ENCODE peak calls at places on chromosomes 5 and 9, in four cellular contexts. One of them, this sample, is unnamed.

GRCh38 chr5:10513501-10514442 is 50.1 kb upstream of the ANKRD33B start:
- DNase-seq in fibroblast of lung: peak
- DNase-seq in astrocyte of the spinal cord: peak
- DNase-seq in SK-N-SH: no peak
- DNase-seq in this sample: no peak

GRCh38 chr5:68661237-68661636 is 432.6 kb upstream of the SLC30A5 start:
- DNase-seq in SK-N-SH: no peak
- DNase-seq in fibroblast of lung: no peak
- DNase-seq in astrocyte of the spinal cord: no peak
- DNase-seq in this sample: no peak

GRCh38 chr9:134734270-134734669 is 92.7 kb downstream of the COL5A1 start:
- DNase-seq in astrocyte of the spinal cord: peak
- DNase-seq in SK-N-SH: peak
- DNase-seq in fibroblast of lung: peak
- DNase-seq in this sample: no peak

GRCh38 chr5:178201221-178201926 is 3.0 kb upstream of the HNRNPAB start:
- DNase-seq in fibroblast of lung: peak
- DNase-seq in SK-N-SH: no peak
- DNase-seq in astrocyte of the spinal cord: peak
- DNase-seq in this sample: no peak

GRCh38 chr5:132245593-132245992 is 11.9 kb upstream of the PDLIM4 start:
- DNase-seq in fibroblast of lung: no peak
- DNase-seq in SK-N-SH: no peak
- DNase-seq in astrocyte of the spinal cord: no peak
- DNase-seq in this sample: no peak

GRCh38 chr5:82521431-82522051 is 243.4 kb upstream of the RPS23 start:
- DNase-seq in SK-N-SH: no peak
- DNase-seq in fibroblast of lung: peak
- DNase-seq in astrocyte of the spinal cord: no peak
- DNase-seq in this sample: no peak

GRCh38 chr9:89042984-89043383 is 51.7 kb downstream of the S1PR3 start:
- DNase-seq in astrocyte of the spinal cord: no peak
- DNase-seq in SK-N-SH: no peak
- DNase-seq in fibroblast of lung: no peak
- DNase-seq in this sample: no peak

GRCh38 chr5:41128291-41128690 is 57.1 kb upstream of the MROH2B start:
- DNase-seq in fibroblast of lung: no peak
- DNase-seq in SK-N-SH: no peak
- DNase-seq in astrocyte of the spinal cord: no peak
- DNase-seq in this sample: no peak

GRCh38 chr9:126658964-126659555 is 45.3 kb downstream of the LMX1B start:
- DNase-seq in SK-N-SH: no peak
- DNase-seq in astrocyte of the spinal cord: no peak
- DNase-seq in fibroblast of lung: no peak
- DNase-seq in this sample: no peak

GRCh38 chr5:178780581-178781498 is 50.4 kb upstream of the ZNF354A start:
- DNase-seq in astrocyte of the spinal cord: no peak
- DNase-seq in fibroblast of lung: no peak
- DNase-seq in SK-N-SH: no peak
- DNase-seq in this sample: no peak

GRCh38 chr5:53037141-53037859 is 48.1 kb downstream of the ITGA2 start:
- DNase-seq in fibroblast of lung: peak
- DNase-seq in SK-N-SH: no peak
- DNase-seq in astrocyte of the spinal cord: peak
- DNase-seq in this sample: no peak

GRCh38 chr5:158905281-158905680 is 194.4 kb downstream of the EBF1 start:
- DNase-seq in fibroblast of lung: no peak
- DNase-seq in SK-N-SH: no peak
- DNase-seq in astrocyte of the spinal cord: no peak
- DNase-seq in this sample: no peak

GRCh38 chr9:16726718-16727451 is 143.6 kb downstream of the BNC2 start:
- DNase-seq in fibroblast of lung: peak
- DNase-seq in astrocyte of the spinal cord: peak
- DNase-seq in SK-N-SH: peak
- DNase-seq in this sample: peak

GRCh38 chr5:170596482-170596881 is 92.7 kb downstream of the KCNIP1 start:
- DNase-seq in fibroblast of lung: no peak
- DNase-seq in SK-N-SH: peak
- DNase-seq in astrocyte of the spinal cord: no peak
- DNase-seq in this sample: no peak

GRCh38 chr5:124440471-124440870 is 306.0 kb downstream of the ZNF608 start:
- DNase-seq in SK-N-SH: no peak
- DNase-seq in astrocyte of the spinal cord: no peak
- DNase-seq in fibroblast of lung: no peak
- DNase-seq in this sample: no peak

GRCh38 chr5:35198096-35198495 is 32.2 kb downstream of the PRLR start:
- DNase-seq in fibroblast of lung: peak
- DNase-seq in SK-N-SH: peak
- DNase-seq in astrocyte of the spinal cord: peak
- DNase-seq in this sample: no peak

GRCh38 chr5:1506242-1507015 is 17.3 kb downstream of the LPCAT1 start:
- DNase-seq in fibroblast of lung: no peak
- DNase-seq in SK-N-SH: no peak
- DNase-seq in astrocyte of the spinal cord: no peak
- DNase-seq in this sample: no peak

GRCh38 chr5:176888865-176889165 is 10.3 kb downstream of the HK3 start:
- DNase-seq in SK-N-SH: no peak
- DNase-seq in fibroblast of lung: no peak
- DNase-seq in astrocyte of the spinal cord: no peak
- DNase-seq in this sample: no peak

GRCh38 chr9:12774861-12775367 is at the start of gene LURAP1L:
- DNase-seq in astrocyte of the spinal cord: peak
- DNase-seq in fibroblast of lung: peak
- DNase-seq in SK-N-SH: peak
- DNase-seq in this sample: peak

GRCh38 chr9:136439550-136440408 is at the start of gene INPP5E:
- DNase-seq in SK-N-SH: peak
- DNase-seq in astrocyte of the spinal cord: peak
- DNase-seq in fibroblast of lung: peak
- DNase-seq in this sample: peak
- TF ChIP-seq CTCF in SK-N-SH: peak
- TF ChIP-seq CTCF in astrocyte of the spinal cord: peak
- TF ChIP-seq CTCF in fibroblast of lung: peak
- TF ChIP-seq CTCF in this sample: peak

DNA sequence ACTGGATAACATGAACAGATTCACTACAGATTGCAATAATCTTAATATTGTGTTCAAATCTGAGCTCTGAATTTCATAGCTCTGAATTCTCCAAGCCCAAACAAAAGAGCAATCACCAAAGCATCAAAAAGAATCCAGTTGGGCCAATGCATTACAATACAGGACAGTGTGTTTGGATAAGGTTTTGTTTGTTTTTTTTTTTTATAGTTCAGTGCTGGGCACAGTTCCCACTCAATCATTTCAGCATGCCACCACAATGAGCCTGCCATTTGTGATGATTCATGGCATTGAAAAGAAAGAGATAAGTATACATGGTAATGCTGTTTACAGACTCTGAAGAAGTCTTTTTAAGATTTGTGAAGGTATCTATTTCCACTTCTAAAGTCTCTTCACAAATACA is 1.7 kb upstream of the HTR1A start:
- DNase-seq in astrocyte of the spinal cord: no peak
- DNase-seq in SK-N-SH: no peak
- DNase-seq in fibroblast of lung: no peak
- DNase-seq in this sample: no peak
- TF ChIP-seq CTCF in astrocyte of the spinal cord: no peak
- TF ChIP-seq CTCF in SK-N-SH: no peak
- TF ChIP-seq CTCF in fibroblast of lung: no peak
- TF ChIP-seq CTCF in this sample: no peak

DNA sequence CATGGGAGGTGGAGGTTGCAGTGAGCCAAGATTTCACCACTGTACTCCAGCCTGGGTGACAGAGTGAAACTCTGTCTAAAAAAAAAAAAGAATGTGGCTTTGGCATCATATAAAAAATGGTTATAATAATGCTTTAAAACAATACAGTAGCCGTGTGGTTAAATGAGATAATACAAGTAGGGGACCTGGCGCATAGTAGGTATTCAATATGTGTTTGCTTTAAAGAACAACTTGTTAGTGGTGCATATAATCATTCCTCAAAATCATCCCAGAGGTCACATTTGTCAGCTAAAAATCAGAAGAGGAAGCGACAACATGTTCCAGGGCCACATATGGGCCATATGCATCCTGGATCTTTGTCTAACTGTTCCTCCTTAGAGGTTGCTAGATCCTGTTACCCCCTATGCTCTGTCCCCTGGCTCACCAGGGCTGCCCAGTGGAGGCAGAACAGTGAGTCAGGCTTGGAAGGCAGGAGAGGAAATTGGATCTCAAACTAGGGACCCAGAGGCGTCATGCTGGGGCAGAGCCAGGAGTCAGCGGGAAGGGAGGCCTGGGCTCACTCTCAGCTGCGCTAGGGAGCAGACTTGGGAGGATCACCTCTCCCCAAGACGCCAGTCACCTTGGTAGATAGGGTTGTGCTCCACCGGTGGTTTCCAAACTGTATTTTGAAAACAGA is 27.7 kb downstream of the LHX6 start:
- DNase-seq in fibroblast of lung: peak
- DNase-seq in SK-N-SH: no peak
- DNase-seq in astrocyte of the spinal cord: peak
- DNase-seq in this sample: no peak
- TF ChIP-seq CTCF in fibroblast of lung: no peak
- TF ChIP-seq CTCF in SK-N-SH: no peak
- TF ChIP-seq CTCF in astrocyte of the spinal cord: no peak
- TF ChIP-seq CTCF in this sample: no peak

GRCh38 chr5:14580037-14581034 is 1.3 kb upstream of the OTULINL start:
- DNase-seq in SK-N-SH: no peak
- DNase-seq in fibroblast of lung: peak
- DNase-seq in astrocyte of the spinal cord: no peak
- DNase-seq in this sample: no peak

GRCh38 chr5:14582797-14583137 is 1.2 kb downstream of the OTULINL start:
- DNase-seq in fibroblast of lung: no peak
- DNase-seq in astrocyte of the spinal cord: no peak
- DNase-seq in SK-N-SH: peak
- DNase-seq in this sample: no peak

GRCh38 chr5:14581333-14581890 is at the start of gene OTULINL:
- DNase-seq in fibroblast of lung: peak
- DNase-seq in SK-N-SH: peak
- DNase-seq in astrocyte of the spinal cord: peak
- DNase-seq in this sample: peak

GRCh38 chr5:14584848-14585247 is 3.3 kb downstream of the OTULINL start:
- DNase-seq in fibroblast of lung: no peak
- DNase-seq in astrocyte of the spinal cord: no peak
- DNase-seq in SK-N-SH: no peak
- DNase-seq in this sample: no peak

DNA sequence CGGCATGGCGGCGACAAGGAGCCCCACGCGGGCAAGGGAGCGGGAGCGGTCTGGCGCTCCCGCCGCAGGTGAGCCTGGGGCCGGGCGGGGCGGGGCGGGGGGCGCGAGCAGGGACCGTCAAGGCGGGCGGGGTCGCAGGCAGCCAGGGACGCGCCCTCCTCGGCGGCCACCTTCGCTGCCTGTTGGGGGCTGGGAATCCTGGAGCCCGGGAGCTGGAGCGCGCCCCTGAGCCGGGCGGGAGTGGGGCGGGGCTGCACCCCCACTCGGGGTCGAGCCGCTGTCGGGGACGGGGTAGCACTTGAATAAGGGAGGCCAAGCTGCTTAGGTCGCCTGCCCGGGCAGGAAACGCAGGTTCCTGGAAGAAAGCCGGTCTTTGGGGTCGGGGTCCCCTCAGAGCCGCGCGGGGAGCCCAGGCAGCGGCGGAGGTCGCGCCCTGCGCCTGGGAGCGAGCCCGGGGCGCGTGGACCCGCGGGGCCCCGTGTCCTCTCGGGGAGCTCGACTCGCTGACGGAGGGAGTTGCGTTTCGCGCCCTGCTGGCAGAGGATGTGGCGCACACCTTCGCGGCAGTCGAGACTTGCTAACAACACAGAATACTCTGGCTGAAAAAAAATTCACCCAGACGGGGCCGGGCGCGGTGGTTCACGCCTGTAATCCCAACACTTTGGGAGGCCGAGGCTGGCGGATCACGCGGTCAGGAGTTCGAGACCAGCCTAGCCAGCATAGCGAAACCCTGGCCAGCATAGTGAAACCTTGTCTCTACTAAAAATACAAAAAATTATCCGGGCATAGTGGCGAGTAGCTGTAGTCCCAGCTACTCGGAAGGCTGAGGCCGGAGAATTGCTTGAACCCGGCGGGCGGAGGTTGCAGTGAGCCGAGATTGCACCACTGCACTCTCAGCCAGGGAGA is 552 bp downstream of the OTULINL start:
- DNase-seq in astrocyte of the spinal cord: no peak
- DNase-seq in SK-N-SH: peak
- DNase-seq in fibroblast of lung: peak
- DNase-seq in this sample: peak
- TF ChIP-seq CTCF in astrocyte of the spinal cord: no peak
- TF ChIP-seq CTCF in SK-N-SH: peak
- TF ChIP-seq CTCF in fibroblast of lung: no peak
- TF ChIP-seq CTCF in this sample: peak

GRCh38 chr9:133031130-133031422 is 279 bp downstream of the GTF3C5 start:
- DNase-seq in astrocyte of the spinal cord: no peak
- DNase-seq in SK-N-SH: no peak
- DNase-seq in fibroblast of lung: no peak
- DNase-seq in this sample: no peak

GRCh38 chr9:133032171-133032570 is 1.4 kb downstream of the GTF3C5 start:
- DNase-seq in SK-N-SH: no peak
- DNase-seq in fibroblast of lung: no peak
- DNase-seq in astrocyte of the spinal cord: no peak
- DNase-seq in this sample: no peak

GRCh38 chr9:133029994-133030316 is 842 bp upstream of the GTF3C5 start:
- DNase-seq in SK-N-SH: no peak
- DNase-seq in fibroblast of lung: no peak
- DNase-seq in astrocyte of the spinal cord: no peak
- DNase-seq in this sample: no peak

GRCh38 chr9:133031496-133031911 is 707 bp downstream of the GTF3C5 start:
- DNase-seq in SK-N-SH: no peak
- DNase-seq in astrocyte of the spinal cord: no peak
- DNase-seq in fibroblast of lung: no peak
- DNase-seq in this sample: no peak

GRCh38 chr9:133030317-133031129 is at the start of gene GTF3C5:
- DNase-seq in astrocyte of the spinal cord: peak
- DNase-seq in SK-N-SH: peak
- DNase-seq in fibroblast of lung: peak
- DNase-seq in this sample: peak
- TF ChIP-seq CTCF in astrocyte of the spinal cord: no peak
- TF ChIP-seq CTCF in SK-N-SH: no peak
- TF ChIP-seq CTCF in fibroblast of lung: no peak
- TF ChIP-seq CTCF in this sample: peak

DNA sequence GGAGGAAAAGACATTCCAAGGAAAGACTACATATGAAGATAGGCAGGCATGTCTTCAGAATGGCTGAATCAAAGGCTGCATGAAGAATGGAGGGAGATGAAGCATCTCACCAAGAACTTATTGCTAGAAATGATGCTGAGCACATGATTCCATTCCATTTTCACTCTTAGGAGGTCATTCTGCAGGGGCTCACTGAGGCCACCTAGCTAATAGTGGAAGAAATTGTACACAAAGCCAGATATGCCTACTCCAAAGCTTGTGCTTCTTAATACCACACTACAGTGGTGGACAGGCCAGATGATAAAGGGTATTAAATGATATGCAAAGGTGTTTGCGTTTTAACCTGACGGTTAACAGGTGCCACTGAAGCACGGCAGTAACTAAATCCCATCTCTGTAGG is 14.7 kb downstream of the NDUFA8 start:
- DNase-seq in fibroblast of lung: no peak
- DNase-seq in SK-N-SH: no peak
- DNase-seq in astrocyte of the spinal cord: no peak
- DNase-seq in this sample: no peak
- TF ChIP-seq CTCF in fibroblast of lung: peak
- TF ChIP-seq CTCF in SK-N-SH: peak
- TF ChIP-seq CTCF in astrocyte of the spinal cord: peak
- TF ChIP-seq CTCF in this sample: no peak

GRCh38 chr5:79255786-79256557 is 20.0 kb downstream of the JMY start:
- DNase-seq in astrocyte of the spinal cord: peak
- DNase-seq in fibroblast of lung: peak
- DNase-seq in SK-N-SH: peak
- DNase-seq in this sample: peak
- TF ChIP-seq CTCF in astrocyte of the spinal cord: peak
- TF ChIP-seq CTCF in fibroblast of lung: peak
- TF ChIP-seq CTCF in SK-N-SH: peak
- TF ChIP-seq CTCF in this sample: peak

This sample was measured in neural crest cell.